ENCODE peak calls at places on chromosomes 5 and 9, in ten cellular contexts. F is stimulated activated CD8-positive, alpha-beta memory T cell treated with anti-CD3 and anti-CD28 coated beads, Interleukin-4, amount 100 ng/mL, for 24 hours; T is activated CD8-positive, alpha-beta memory T cell treated with anti-CD3 and anti-CD28 coated beads for 48 hours; Q is endothelial cell; Y is Right ventricle myocardium superior; E is T-helper 1 cell; H is HEK293T; V is stimulated activated CD4-positive, alpha-beta T cell treated with anti-CD3 and anti-CD28 coated beads, Interleukin-2, amount 100 ng/mL, for 48 hours; A is OCI-M1; O is uterus. J is an unnamed sample.

GRCh38 chr9:37902804-37903580 is 935 bp downstream of the SLC25A51 start:
- DNase-seq in Y (no peak), Q (no peak), A (peak), F (no peak), T (no peak), O (no peak), E (no peak), V (no peak), H (no peak), J (no peak)

GRCh38 chr5:151615431-151615830 is 24.3 kb upstream of the FAT2 start:
- DNase-seq in E (no peak), T (no peak), H (no peak), Y (no peak), F (no peak), A (no peak), Q (no peak), O (no peak), V (no peak), J (no peak)

GRCh38 chr9:129852575-129852974 is 17.3 kb downstream of the USP20 start:
- DNase-seq in E (no peak), Q (no peak), Y (no peak), T (no peak), O (no peak), V (no peak), F (no peak), H (no peak), A (no peak), J (no peak)

GRCh38 chr5:112974901-112975300 is 1.7 kb upstream of the DCP2 start:
- DNase-seq in V (no peak), A (no peak), Q (no peak), T (no peak), Y (no peak), O (no peak), E (no peak), F (no peak), H (no peak), J (no peak)

GRCh38 chr5:130708744-130709143 is 456.3 kb downstream of the HINT1 start:
- DNase-seq in Y (no peak), E (no peak), O (no peak), F (no peak), H (no peak), A (no peak), V (no peak), T (no peak), Q (no peak), J (no peak)

GRCh38 chr9:15205632-15206243 is 101.3 kb downstream of the TTC39B start:
- DNase-seq in T (no peak), Y (no peak), A (no peak), F (no peak), Q (no peak), E (no peak), H (no peak), V (no peak), O (no peak), J (no peak)

GRCh38 chr9:2601785-2602378 is 19.7 kb upstream of the VLDLR start:
- DNase-seq in T (no peak), H (no peak), V (no peak), F (no peak), Y (no peak), A (no peak), Q (no peak), E (no peak), O (no peak), J (no peak)

GRCh38 chr5:98500811-98501210 is 272.7 kb upstream of the RGMB start:
- DNase-seq in F (no peak), Y (no peak), A (no peak), Q (no peak), O (no peak), V (no peak), H (no peak), E (no peak), T (no peak), J (no peak)

GRCh38 chr5:2629035-2629434 is 122.4 kb downstream of the IRX2 start:
- DNase-seq in Y (no peak), Q (no peak), O (no peak), T (no peak), F (no peak), E (no peak), H (no peak), V (no peak), A (no peak), J (no peak)

GRCh38 chr5:79990205-79990597 is 861 bp downstream of the MTX3 start:
- DNase-seq in T (no peak), O (no peak), E (no peak), Y (no peak), H (no peak), Q (no peak), V (no peak), A (peak), F (no peak), J (no peak)

GRCh38 chr9:130662099-130662926 is 2.1 kb upstream of the PRDM12 start:
- DNase-seq in A (no peak), T (no peak), Y (no peak), F (no peak), Q (no peak), O (no peak), V (no peak), E (no peak), H (no peak), J (no peak)

GRCh38 chr5:129074903-129075302 is 19.6 kb upstream of the ISOC1 start:
- DNase-seq in Q (no peak), F (no peak), V (no peak), A (no peak), H (no peak), T (no peak), E (no peak), Y (no peak), O (no peak), J (no peak)

GRCh38 chr9:76001494-76001893 is 111.0 kb downstream of the PCSK5 start:
- DNase-seq in A (no peak), V (no peak), F (no peak), Q (no peak), H (no peak), E (no peak), T (no peak), O (no peak), Y (no peak), J (no peak)

GRCh38 chr9:1647776-1648175 is 367.4 kb upstream of the SMARCA2 start:
- DNase-seq in Q (no peak), O (no peak), T (no peak), A (no peak), E (no peak), Y (no peak), F (no peak), V (no peak), H (no peak), J (no peak)

GRCh38 chr9:34246453-34246852 is 67.6 kb downstream of the UBAP1 start:
- DNase-seq in O (no peak), Q (no peak), T (no peak), H (no peak), E (no peak), Y (no peak), F (no peak), V (no peak), A (no peak), J (no peak)

GRCh38 chr5:17182494-17182893 is 34.9 kb upstream of the BASP1 start:
- DNase-seq in F (no peak), H (no peak), O (no peak), Q (no peak), V (no peak), Y (no peak), E (no peak), A (no peak), T (no peak), J (no peak)

GRCh38 chr9:137275937-137276756 is 1.4 kb upstream of the TOR4A start:
- DNase-seq in V (no peak), O (no peak), Q (no peak), F (no peak), Y (no peak), A (no peak), E (no peak), H (no peak), T (no peak), J (no peak)

J was measured in T1000.